ENCODE peak calls at places on chromosomes 5 and 9, in five cellular contexts. R is fibroblast of lung, I is HCT116, O is PC-9, K is GM23248. Y is an unnamed sample.

GRCh38 chr9:126326228-126327015 is at the start of gene MVB12B:
- DNase-seq in R (no peak), I (no peak), O (no peak), K (peak; percentile 68), Y (peak; percentile 73)

GRCh38 chr9:19156026-19156474 is 28.8 kb upstream of the PLIN2 start:
- DNase-seq in R (no peak), I (no peak), O (no peak), K (no peak), Y (no peak)

GRCh38 chr5:51657340-51658240 is 274.3 kb downstream of the ISL1 start:
- DNase-seq in R (no peak), I (no peak), O (no peak), K (no peak), Y (no peak)

GRCh38 chr5:157799578-157799977 is 56.1 kb downstream of the LSM11 start:
- DNase-seq in R (no peak), I (no peak), O (no peak), K (no peak), Y (no peak)

GRCh38 chr5:122605236-122605635 is 169.6 kb upstream of the SNX2 start:
- DNase-seq in R (no peak), I (no peak), O (no peak), K (no peak), Y (no peak)

GRCh38 chr5:95858023-95858461 is 35.5 kb upstream of the GLRX start:
- DNase-seq in R (peak; percentile 98), I (no peak), O (no peak), K (peak; percentile 94), Y (peak; percentile 61)

GRCh38 chr5:60649288-60649917 is 50.6 kb downstream of the DEPDC1B start:
- DNase-seq in R (peak; percentile 25), I (peak; percentile 33), O (no peak), K (peak; percentile 66), Y (peak; percentile 62)

GRCh38 chr9:110979636-110980035 is 58.6 kb downstream of the LPAR1 start:
- DNase-seq in R (no peak), I (no peak), O (no peak), K (no peak), Y (no peak)

GRCh38 chr5:37757980-37758582 is 81.8 kb downstream of the GDNF start:
- DNase-seq in R (no peak), I (no peak), O (no peak), K (peak; percentile 32), Y (no peak)

GRCh38 chr5:775960-776861 is 8.3 kb downstream of the ZDHHC11B start:
- DNase-seq in R (no peak), I (no peak), O (no peak), K (no peak), Y (no peak)

GRCh38 chr9:86252870-86253269 is 6.6 kb downstream of the C9orf153 start:
- DNase-seq in R (no peak), I (no peak), O (no peak), K (no peak), Y (no peak)

GRCh38 chr5:60668715-60669304 is 31.2 kb downstream of the DEPDC1B start:
- DNase-seq in R (peak; percentile 13), I (peak; percentile 31), O (peak; percentile 45), K (peak; percentile 42), Y (peak; percentile 49)

GRCh38 chr5:612498-613424 is 621 bp downstream of the CEP72 start:
- DNase-seq in R (peak; percentile 13), I (peak; percentile 16), O (no peak), K (peak; percentile 57), Y (no peak)

GRCh38 chr5:137453476-137454080 is 45.5 kb downstream of the SPOCK1 start:
- DNase-seq in R (peak; percentile 56), I (peak; percentile 12), O (no peak), K (peak; percentile 73), Y (peak; percentile 78)

GRCh38 chr5:139363937-139364336 is 19.2 kb downstream of the SLC23A1 start:
- DNase-seq in R (no peak), I (no peak), O (no peak), K (no peak), Y (no peak)

GRCh38 chr9:102974530-102974929 is 20.6 kb upstream of the CYLC2 start:
- DNase-seq in R (peak; percentile 0), I (no peak), O (peak; percentile 36), K (no peak), Y (no peak)

GRCh38 chr5:119019431-119020348 is 31.3 kb upstream of the DTWD2 start:
- DNase-seq in R (no peak), I (no peak), O (no peak), K (peak; percentile 2), Y (no peak)

GRCh38 chr9:121656941-121657340 is 5.5 kb downstream of the DAB2IP start:
- DNase-seq in R (no peak), I (no peak), O (no peak), K (no peak), Y (no peak)

GRCh38 chr9:121660367-121660766 is 8.9 kb downstream of the DAB2IP start:
- DNase-seq in R (no peak), I (no peak), O (no peak), K (no peak), Y (no peak)

GRCh38 chr9:121658166-121658565 is 6.7 kb downstream of the DAB2IP start:
- DNase-seq in R (no peak), I (no peak), O (no peak), K (peak; percentile 44), Y (no peak)

GRCh38 chr9:121660876-121661275 is 9.4 kb downstream of the DAB2IP start:
- DNase-seq in R (no peak), I (no peak), O (no peak), K (no peak), Y (no peak)

GRCh38 chr9:121658591-121658990 is 7.2 kb downstream of the DAB2IP start:
- DNase-seq in R (no peak), I (no peak), O (no peak), K (no peak), Y (no peak)
- TF ChIP-seq EZH2 in R (no peak), I (no peak), O (no peak), K (no peak), Y (no peak)

GRCh38 chr9:37641331-37641730 is 9.4 kb upstream of the FRMPD1 start:
- DNase-seq in R (no peak), I (no peak), O (no peak), K (no peak), Y (no peak)
- TF ChIP-seq EZH2 in R (no peak), I (no peak), O (no peak), K (no peak), Y (no peak)

GRCh38 chr9:137232510-137232909 is 1.8 kb downstream of the SLC34A3 start:
- DNase-seq in R (no peak), I (no peak), O (no peak), K (no peak), Y (no peak)
- TF ChIP-seq EZH2 in R (no peak), I (no peak), O (no peak), K (no peak), Y (no peak)

DNA sequence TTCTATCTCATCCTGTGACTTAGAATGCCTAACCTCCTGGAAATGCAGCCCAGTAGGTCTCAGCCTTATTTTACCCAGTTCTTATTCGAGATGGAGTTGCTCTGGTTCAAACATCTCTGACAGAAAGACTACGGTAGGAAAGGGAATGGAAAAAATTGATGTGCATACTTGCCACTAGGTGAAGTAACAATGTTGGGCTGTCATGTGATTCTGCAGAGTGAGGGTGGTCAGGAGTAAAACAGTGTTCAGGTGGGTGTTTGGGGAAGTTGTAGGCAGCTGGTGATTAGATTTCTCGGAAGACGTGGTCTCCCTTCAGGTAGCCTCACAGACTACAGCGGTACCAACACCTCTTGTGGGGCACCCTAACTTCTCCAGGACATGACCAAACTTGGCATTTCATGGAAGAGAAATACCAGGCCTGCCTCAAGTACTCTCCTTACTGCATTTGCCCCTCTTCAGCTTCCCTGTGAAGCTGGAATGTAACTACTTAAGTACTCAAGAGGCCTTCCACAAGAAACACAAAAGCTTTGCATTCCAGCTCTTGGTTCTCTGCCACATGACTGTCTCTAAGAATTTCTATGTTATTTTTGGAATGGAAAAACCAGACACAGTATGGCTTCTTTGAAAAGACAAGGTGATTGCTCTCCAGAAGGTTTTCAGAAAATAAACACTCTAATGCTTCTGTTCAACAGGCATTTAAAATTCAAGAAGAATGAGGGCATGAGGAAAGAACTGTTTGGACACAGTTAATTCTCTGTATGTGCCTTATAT is 17.4 kb upstream of the ENTREP1 start:
- DNase-seq in R (peak; percentile 98), I (no peak), O (no peak), K (peak; percentile 41), Y (peak; percentile 35)
- TF ChIP-seq EZH2 in R (no peak), I (no peak), O (no peak), K (no peak), Y (no peak)

GRCh38 chr5:141703133-141703561 is 21.1 kb upstream of the ARAP3 start:
- DNase-seq in R (no peak), I (no peak), O (no peak), K (peak; percentile 21), Y (no peak)
- TF ChIP-seq EZH2 in R (no peak), I (no peak), O (no peak), K (peak; percentile 84), Y (peak; percentile 41)

GRCh38 chr5:173247050-173247449 is 12.0 kb upstream of the NKX2-5 start:
- DNase-seq in R (no peak), I (no peak), O (no peak), K (no peak), Y (no peak)

GRCh38 chr5:173247504-173247903 is 12.5 kb upstream of the NKX2-5 start:
- DNase-seq in R (no peak), I (no peak), O (no peak), K (no peak), Y (no peak)

GRCh38 chr5:173243808-173244305 is 8.9 kb upstream of the NKX2-5 start:
- DNase-seq in R (no peak), I (no peak), O (no peak), K (no peak), Y (no peak)

GRCh38 chr5:173246135-173246495 is 11.1 kb upstream of the NKX2-5 start:
- DNase-seq in R (no peak), I (no peak), O (no peak), K (no peak), Y (no peak)

DNA sequence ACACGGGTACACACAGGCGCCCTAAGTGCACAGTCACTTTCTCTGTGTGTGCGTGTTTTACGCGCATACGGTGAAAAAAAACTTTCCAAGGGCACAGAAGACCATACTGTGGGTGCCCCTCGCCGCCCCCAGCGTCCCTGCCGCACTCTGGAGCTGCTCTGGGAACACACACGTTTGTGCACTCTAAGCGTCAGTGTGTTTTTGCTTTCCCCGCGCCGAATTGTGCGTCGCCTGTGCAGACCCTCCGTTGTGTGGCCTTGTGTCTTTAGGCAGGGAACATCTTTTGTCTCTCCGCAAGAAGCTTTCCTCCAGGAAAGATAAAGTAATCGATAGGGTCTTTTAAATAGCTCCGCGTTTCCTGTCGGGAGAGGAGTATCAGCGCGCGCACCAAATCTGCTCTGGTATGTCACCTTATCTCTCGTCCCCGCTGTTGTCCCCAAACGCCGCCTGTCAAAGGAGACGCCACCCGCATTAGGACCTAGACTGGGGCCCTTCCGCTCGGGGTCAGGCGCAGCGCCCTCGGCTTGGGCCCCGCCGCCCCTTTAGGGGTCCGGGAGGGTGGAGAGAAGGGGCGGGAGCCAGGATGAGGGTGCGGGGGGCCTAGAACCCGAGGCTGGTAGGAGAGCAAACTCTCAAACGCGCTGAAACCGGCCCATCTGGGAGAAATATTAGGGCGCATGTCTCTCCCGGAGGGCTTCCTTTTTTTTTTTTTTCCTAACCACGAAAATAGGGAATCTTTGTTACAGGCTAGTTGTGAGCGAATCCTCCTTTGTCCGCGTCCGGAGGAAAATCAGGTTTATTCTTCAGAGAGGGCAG is 10.5 kb upstream of the NKX2-5 start:
- DNase-seq in R (no peak), I (no peak), O (no peak), K (no peak), Y (no peak)
- TF ChIP-seq EZH2 in R (peak; percentile 80), I (no peak), O (no peak), K (no peak), Y (peak; percentile 78)

Y was measured in hepatocyte.